ENCODE peak calls at places on chromosomes 16 and 17, in nine cellular contexts. Q is endodermal cell; S is left ventricle myocardium inferior; F is CD8-positive, alpha-beta T cell; L is heart right ventricle; R is upper lobe of right lung; Z is aorta; M is fibroblast of lung; E is A549. W is an unnamed sample.
A peak's percentile ranks its signal among the peaks of the same experiment; 100 is the strongest.

GRCh38 chr17:76365256-76365903 is 11.7 kb upstream of the PRPSAP1 start:
- DNase-seq in Q (peak; percentile 75), S (no peak), F (no peak), L (no peak), R (no peak), Z (no peak), M (no peak), E (no peak), W (no peak)

GRCh38 chr17:45048795-45049563 is 2.5 kb downstream of the DCAKD start:
- DNase-seq in Q (no peak), S (no peak), F (no peak), L (no peak), R (no peak), Z (no peak), M (no peak), E (peak; percentile 56), W (no peak)

GRCh38 chr16:23434380-23434779 is 18.6 kb downstream of the COG7 start:
- DNase-seq in Q (peak; percentile 54), S (no peak), F (no peak), L (no peak), R (no peak), Z (no peak), M (peak; percentile 82), E (peak; percentile 33), W (no peak)

GRCh38 chr16:14013571-14014283 is 57.4 kb upstream of the MRTFB start:
- DNase-seq in Q (peak; percentile 52), S (no peak), F (no peak), L (no peak), R (no peak), Z (no peak), M (peak; percentile 99), E (peak; percentile 72), W (peak; percentile 13)

GRCh38 chr16:66898207-66898606 is 17.9 kb downstream of the PDP2 start:
- DNase-seq in Q (no peak), S (no peak), F (no peak), L (no peak), R (no peak), Z (peak; percentile 88), M (peak; percentile 55), E (no peak), W (no peak)

GRCh38 chr17:48505788-48506187 is 25.0 kb downstream of the HOXB1 start:
- DNase-seq in Q (peak; percentile 62), S (no peak), F (no peak), L (no peak), R (no peak), Z (no peak), M (peak; percentile 72), E (peak; percentile 78), W (no peak)

GRCh38 chr17:28576758-28577465 is at the start of gene ALDOC:
- DNase-seq in Q (peak; percentile 100), S (peak; percentile 98), F (peak; percentile 99), L (peak; percentile 98), R (peak; percentile 99), Z (peak; percentile 99), M (peak; percentile 91), E (peak; percentile 95), W (peak; percentile 98)

GRCh38 chr17:18187816-18188761 is 4.5 kb downstream of the ALKBH5 start:
- DNase-seq in Q (no peak), S (peak; percentile 29), F (no peak), L (peak; percentile 30), R (no peak), Z (peak; percentile 82), M (peak; percentile 12), E (no peak), W (no peak)

GRCh38 chr16:50591800-50592771 is 43.9 kb downstream of the NKD1 start:
- DNase-seq in Q (no peak), S (peak; percentile 78), F (no peak), L (peak; percentile 81), R (no peak), Z (peak; percentile 94), M (no peak), E (no peak), W (peak; percentile 93)

GRCh38 chr17:42918902-42919521 is 18.4 kb downstream of the G6PC1 start:
- DNase-seq in Q (no peak), S (no peak), F (no peak), L (no peak), R (no peak), Z (no peak), M (peak; percentile 11), E (no peak), W (no peak)

GRCh38 chr17:57915980-57916757 is 39.0 kb downstream of the CUEDC1 start:
- DNase-seq in Q (peak; percentile 83), S (no peak), F (no peak), L (no peak), R (no peak), Z (no peak), M (no peak), E (no peak), W (no peak)

GRCh38 chr16:727291-727977 is 528 bp downstream of the HAGHL start:
- DNase-seq in Q (no peak), S (no peak), F (peak; percentile 73), L (no peak), R (no peak), Z (no peak), M (no peak), E (no peak), W (peak; percentile 70)

GRCh38 chr17:54518706-54519105 is 381.9 kb upstream of the TOM1L1 start:
- DNase-seq in Q (no peak), S (no peak), F (no peak), L (no peak), R (no peak), Z (peak; percentile 57), M (no peak), E (no peak), W (no peak)

GRCh38 chr16:2003827-2004641 is 5.6 kb downstream of the ZNF598 start:
- DNase-seq in Q (peak; percentile 99), S (peak; percentile 90), F (peak; percentile 86), L (peak; percentile 90), R (peak; percentile 95), Z (peak; percentile 95), M (peak; percentile 87), E (peak; percentile 87), W (peak; percentile 92)

GRCh38 chr17:82317394-82318168 is at the start of gene CD7:
- DNase-seq in Q (no peak), S (no peak), F (peak; percentile 82), L (peak; percentile 8), R (no peak), Z (no peak), M (no peak), E (no peak), W (no peak)

GRCh38 chr17:58326609-58327341 is 1.8 kb downstream of the TSPOAP1 start:
- DNase-seq in Q (no peak), S (no peak), F (no peak), L (no peak), R (peak; percentile 46), Z (peak; percentile 25), M (no peak), E (no peak), W (no peak)

DNA sequence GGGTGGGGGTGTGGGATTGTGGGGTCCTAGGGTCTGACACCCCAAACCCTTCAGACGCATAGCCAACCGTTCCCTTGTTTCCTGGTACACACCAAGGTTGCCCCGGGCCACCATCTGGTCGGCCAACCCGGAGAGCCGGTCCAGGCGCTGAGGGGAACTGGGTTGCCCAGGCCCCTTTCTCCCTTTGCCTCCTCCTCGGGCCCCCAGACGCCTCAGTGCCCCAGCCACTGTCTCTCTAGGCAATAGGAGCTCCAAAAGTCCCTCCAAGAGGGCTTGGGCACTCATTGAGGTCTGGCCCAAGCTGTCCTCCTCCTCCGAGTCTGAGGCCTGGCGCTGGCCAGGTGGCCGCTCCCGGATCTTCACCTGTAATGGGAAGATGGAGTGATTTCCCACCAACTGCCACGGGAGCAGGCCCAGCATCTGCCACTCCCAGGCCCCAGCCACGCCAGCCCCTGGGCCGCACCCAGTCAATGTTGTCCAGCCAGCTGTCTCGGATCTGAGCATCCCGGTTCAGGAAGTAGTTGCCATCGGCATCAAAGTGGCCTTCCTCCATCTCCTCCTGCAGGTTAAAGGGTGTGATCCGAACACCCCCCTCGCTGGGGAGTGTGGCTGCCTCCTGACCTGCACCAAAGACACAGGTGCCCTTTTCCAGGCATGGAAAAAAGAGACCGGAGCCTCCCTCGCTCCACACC is 1.5 kb downstream of the CD2BP2 start:
- DNase-seq in Q (no peak), S (no peak), F (no peak), L (no peak), R (no peak), Z (peak; percentile 69), M (no peak), E (no peak), W (no peak)
- H3K4me1 ChIP-seq in Q (peaks cover 9% of the 10 kb centered on the region), S (peaks cover 57% of the 10 kb centered on the region), F (peaks cover 32% of the 10 kb centered on the region), L (peaks cover 47% of the 10 kb centered on the region), R (peaks cover 35% of the 10 kb centered on the region), Z (no peaks in the 10 kb centered on the region), M (peaks cover 31% of the 10 kb centered on the region), E (peaks cover 50% of the 10 kb centered on the region), W (peaks cover 16% of the 10 kb centered on the region)

GRCh38 chr16:52727878-52728277 is 180.9 kb upstream of the TOX3 start:
- DNase-seq in Q (no peak), S (no peak), F (no peak), L (no peak), R (no peak), Z (no peak), M (no peak), E (no peak), W (no peak)
- H3K27ac ChIP-seq in Q (no peak overlapping the region), S (no peak overlapping the region), F (no peak overlapping the region), L (no peak overlapping the region), R (no peak overlapping the region), Z (no peak overlapping the region), M (no peak overlapping the region), E (no peak overlapping the region), W (no peak overlapping the region)

GRCh38 chr17:2731807-2732206 is 17.6 kb downstream of the CCDC92B start:
- DNase-seq in Q (no peak), S (no peak), F (no peak), L (no peak), R (no peak), Z (no peak), M (no peak), E (no peak), W (no peak)
- H3K4me3 ChIP-seq in Q (no peak overlapping the region), S (no peak overlapping the region), F (no peak overlapping the region), L (no peak overlapping the region), R (no peak overlapping the region), Z (no peak overlapping the region), M (no peak overlapping the region), E (no peak overlapping the region), W (no peak overlapping the region)

DNA sequence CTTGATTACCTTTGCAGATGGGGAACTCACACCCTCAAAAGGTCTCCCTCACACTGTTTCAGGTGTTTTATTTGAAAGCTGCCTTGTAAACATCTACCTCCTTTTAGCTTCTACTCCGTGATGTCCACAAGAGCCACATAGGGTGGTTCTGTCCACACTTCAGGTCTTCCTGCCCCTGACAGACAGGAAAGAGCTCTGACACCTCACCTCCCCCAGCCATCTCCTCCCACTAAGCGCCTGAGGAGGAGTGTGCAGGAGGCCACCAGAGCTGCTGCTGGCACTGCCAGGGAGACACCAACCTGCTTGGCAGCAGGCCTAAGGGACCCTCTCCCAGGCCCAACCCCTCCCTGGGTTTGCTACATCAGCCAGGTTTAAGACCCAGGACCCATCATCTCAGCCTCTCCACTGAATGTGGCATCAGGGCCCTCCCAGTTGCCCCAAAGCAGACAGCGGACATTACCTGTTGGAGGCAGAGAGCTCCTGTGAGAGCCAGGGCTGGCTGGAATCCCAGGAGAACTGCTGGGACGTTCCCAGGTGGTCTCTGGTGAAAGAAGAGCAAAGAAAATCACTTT is 76.4 kb upstream of the RCVRN start:
- DNase-seq in Q (peak; percentile 39), S (no peak), F (no peak), L (no peak), R (no peak), Z (no peak), M (no peak), E (no peak), W (no peak)
- H3K4me1 ChIP-seq in Q (no peaks in the 10 kb centered on the region), S (peaks cover 18% of the 10 kb centered on the region), F (no peaks in the 10 kb centered on the region), L (peaks cover 1% of the 10 kb centered on the region), R (no peaks in the 10 kb centered on the region), Z (no peaks in the 10 kb centered on the region), M (no peaks in the 10 kb centered on the region), E (peaks cover 18% of the 10 kb centered on the region), W (peaks cover 3% of the 10 kb centered on the region)